ENCODE peak calls at places on chromosomes 6 and 20, in four cellular contexts. One of them, this sample, is unnamed.
A peak's percentile ranks its signal among the peaks of the same experiment; 100 is the strongest.

GRCh38 chr20:47642118-47642517 is 140.4 kb downstream of the NCOA3 start:
- DNase-seq in AG04450: no peak
- DNase-seq in ACHN: no peak
- DNase-seq in NCI-H1417: no peak
- DNase-seq in this sample: no peak

GRCh38 chr6:161354241-161354840 is 80.5 kb upstream of the AGPAT4 start:
- DNase-seq in ACHN: no peak
- DNase-seq in NCI-H1417: no peak
- DNase-seq in AG04450: no peak
- DNase-seq in this sample: no peak

GRCh38 chr6:39420300-39421265 is 98.1 kb upstream of the KCNK16 start:
- DNase-seq in AG04450: no peak
- DNase-seq in ACHN: no peak
- DNase-seq in NCI-H1417: no peak
- DNase-seq in this sample: peak; percentile 70

GRCh38 chr6:80440496-80441160 is 334.2 kb downstream of the BCKDHB start:
- DNase-seq in ACHN: no peak
- DNase-seq in NCI-H1417: no peak
- DNase-seq in AG04450: no peak
- DNase-seq in this sample: no peak

GRCh38 chr6:11486486-11486885 is 51.1 kb upstream of the TMEM170B start:
- DNase-seq in NCI-H1417: no peak
- DNase-seq in AG04450: no peak
- DNase-seq in ACHN: no peak
- DNase-seq in this sample: peak; percentile 44

GRCh38 chr6:31888281-31889258 is 8.9 kb downstream of the EHMT2 start:
- DNase-seq in NCI-H1417: no peak
- DNase-seq in ACHN: no peak
- DNase-seq in AG04450: no peak
- DNase-seq in this sample: no peak

GRCh38 chr6:31307669-31308049 is 35.8 kb upstream of the HLA-C start:
- DNase-seq in NCI-H1417: no peak
- DNase-seq in AG04450: no peak
- DNase-seq in ACHN: no peak
- DNase-seq in this sample: no peak

GRCh38 chr20:35463455-35464300 is 8.3 kb downstream of the CEP250 start:
- DNase-seq in AG04450: peak; percentile 45
- DNase-seq in ACHN: peak; percentile 65
- DNase-seq in NCI-H1417: peak; percentile 79
- DNase-seq in this sample: peak; percentile 72

GRCh38 chr20:63525968-63526367 is 5.4 kb downstream of the PPDPF start:
- DNase-seq in AG04450: no peak
- DNase-seq in NCI-H1417: no peak
- DNase-seq in ACHN: no peak
- DNase-seq in this sample: no peak

GRCh38 chr6:91435630-91436029 is 848.8 kb upstream of the MAP3K7 start:
- DNase-seq in NCI-H1417: no peak
- DNase-seq in AG04450: no peak
- DNase-seq in ACHN: no peak
- DNase-seq in this sample: no peak

GRCh38 chr20:54345301-54345724 is 130.1 kb upstream of the DOK5 start:
- DNase-seq in NCI-H1417: no peak
- DNase-seq in ACHN: peak; percentile 20
- DNase-seq in AG04450: peak; percentile 59
- DNase-seq in this sample: peak; percentile 85

GRCh38 chr6:38185244-38185643 is 365.7 kb downstream of the ZFAND3 start:
- DNase-seq in NCI-H1417: no peak
- DNase-seq in AG04450: no peak
- DNase-seq in ACHN: no peak
- DNase-seq in this sample: no peak

GRCh38 chr20:64055893-64056638 is 6.6 kb upstream of the SOX18 start:
- DNase-seq in ACHN: no peak
- DNase-seq in NCI-H1417: no peak
- DNase-seq in AG04450: no peak
- DNase-seq in this sample: peak; percentile 43